ENCODE peak calls at places on chromosomes 13 and 19, in four cellular contexts. C is aorta, Q is pancreas, X is psoas muscle. B is an unnamed sample.

GRCh38 chr13:76713280-76713679 is 172.9 kb downstream of the KCTD12 start:
- DNase-seq in C (no peak), Q (no peak), X (no peak), B (no peak)

GRCh38 chr13:76735641-76736040 is 150.6 kb downstream of the KCTD12 start:
- DNase-seq in C (no peak), Q (no peak), X (no peak), B (no peak)

GRCh38 chr19:54674021-54674617 is 11.3 kb downstream of the LILRB4 start:
- DNase-seq in C (no peak), Q (no peak), X (no peak), B (peak)

GRCh38 chr13:20371825-20372224 is 139.7 kb upstream of the GJB6 start:
- DNase-seq in C (no peak), Q (no peak), X (no peak), B (no peak)

GRCh38 chr19:27652796-27653195 is 1560.2 kb downstream of the UQCRFS1 start:
- DNase-seq in C (no peak), Q (no peak), X (no peak), B (no peak)

GRCh38 chr13:20393273-20394235 is 132.1 kb downstream of the CRYL1 start:
- DNase-seq in C (no peak), Q (no peak), X (no peak), B (no peak)

GRCh38 chr19:6383188-6383587 is 7.5 kb upstream of the PSPN start:
- DNase-seq in C (no peak), Q (no peak), X (no peak), B (no peak)

GRCh38 chr13:62643799-62644484 is 1228.3 kb upstream of the PCDH20 start:
- DNase-seq in C (no peak), Q (no peak), X (no peak), B (no peak)

GRCh38 chr13:76917096-76917495 is 30.9 kb upstream of the KCTD12 start:
- DNase-seq in C (no peak), Q (no peak), X (no peak), B (peak)

GRCh38 chr13:23632741-23633140 is 62.5 kb downstream of the TNFRSF19 start:
- DNase-seq in C (no peak), Q (no peak), X (no peak), B (no peak)

GRCh38 chr13:19605161-19605955 is 28.1 kb upstream of the MPHOSPH8 start:
- DNase-seq in C (no peak), Q (no peak), X (no peak), B (no peak)

GRCh38 chr19:28956971-28957370 is 256.0 kb downstream of the UQCRFS1 start:
- DNase-seq in C (no peak), Q (no peak), X (no peak), B (no peak)
- H3K4me3 ChIP-seq in C (no peak), Q (no peak), X (no peak), B (no peak)

DNA sequence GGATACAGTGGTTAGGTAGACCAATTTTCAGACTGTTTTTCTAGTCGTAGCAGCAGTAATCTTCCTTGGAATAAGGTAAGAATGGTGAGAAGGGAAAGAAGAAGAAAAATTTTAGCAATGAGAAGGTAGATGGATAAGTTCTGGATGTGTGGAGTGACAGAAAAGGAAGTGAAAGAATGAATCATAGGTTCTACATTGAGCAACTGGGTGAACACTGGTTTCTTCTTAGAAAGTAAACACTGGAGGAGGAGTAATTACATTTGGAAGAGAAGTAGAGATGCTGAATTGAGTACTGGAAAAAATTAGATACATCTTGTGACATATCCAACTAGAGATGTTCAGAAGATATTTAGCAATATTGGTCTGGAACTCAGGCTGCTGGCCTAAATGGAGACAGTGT is 148.4 kb downstream of the GPC5 start:
- DNase-seq in C (no peak), Q (no peak), X (no peak), B (no peak)
- H3K4me3 ChIP-seq in C (no peak), Q (no peak), X (no peak), B (no peak)

DNA sequence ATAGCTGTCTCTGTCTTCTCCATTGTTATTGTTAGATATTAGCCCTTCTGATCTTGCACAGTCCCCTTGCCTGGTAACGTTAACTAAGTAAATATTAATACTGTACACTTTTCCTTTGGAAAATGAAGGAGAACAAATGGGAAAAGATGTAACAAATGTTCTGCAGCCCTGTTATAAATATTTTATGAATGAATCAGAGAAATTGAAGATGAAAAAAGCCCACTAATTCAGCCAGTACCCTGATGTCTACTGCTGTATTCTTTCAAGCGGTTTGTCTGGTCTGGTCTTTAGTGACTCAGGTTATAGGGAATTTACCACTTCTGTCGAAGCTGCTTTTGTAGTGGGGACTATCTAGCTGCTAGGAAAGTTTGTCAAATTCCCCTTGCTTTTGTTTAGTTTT is 121.0 kb downstream of the COG6 start:
- DNase-seq in C (no peak), Q (no peak), X (no peak), B (peak)
- H3K4me3 ChIP-seq in C (no peak), Q (no peak), X (no peak), B (no peak)

GRCh38 chr19:13869324-13869723 is 7.6 kb upstream of the NANOS3 start:
- DNase-seq in C (no peak), Q (no peak), X (no peak), B (no peak)

GRCh38 chr19:13875824-13876223 is 1.1 kb upstream of the NANOS3 start:
- DNase-seq in C (no peak), Q (no peak), X (no peak), B (no peak)

GRCh38 chr19:13873776-13874515 is 3.0 kb upstream of the NANOS3 start:
- DNase-seq in C (no peak), Q (no peak), X (no peak), B (no peak)

GRCh38 chr19:13872695-13873389 is 4.1 kb upstream of the NANOS3 start:
- DNase-seq in C (no peak), Q (peak), X (no peak), B (no peak)

DNA sequence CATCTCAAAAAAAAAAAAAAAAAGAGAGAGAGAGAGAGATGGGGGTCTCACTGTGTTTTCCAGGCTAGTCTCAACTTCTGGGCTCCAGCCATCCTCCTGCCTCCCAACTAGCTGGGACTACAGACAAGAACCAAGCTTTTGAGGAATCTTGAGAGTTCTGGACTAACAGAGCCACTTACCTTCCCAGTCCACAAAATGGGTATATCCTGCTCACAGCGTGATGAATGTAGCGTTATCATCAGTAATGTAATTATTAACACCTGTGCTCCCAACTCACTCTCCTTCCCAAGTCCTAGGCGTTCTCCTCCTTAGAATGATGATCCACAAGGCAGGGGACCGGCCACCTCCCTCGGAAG is 4.6 kb upstream of the NANOS3 start:
- DNase-seq in C (no peak), Q (no peak), X (no peak), B (no peak)
- H3K4me3 ChIP-seq in C (no peak), Q (peak), X (no peak), B (no peak)

GRCh38 chr19:1284979-1285736 is 515 bp upstream of the EFNA2 start:
- DNase-seq in C (no peak), Q (no peak), X (no peak), B (no peak)
- H3K4me3 ChIP-seq in C (no peak), Q (no peak), X (no peak), B (no peak)

DNA sequence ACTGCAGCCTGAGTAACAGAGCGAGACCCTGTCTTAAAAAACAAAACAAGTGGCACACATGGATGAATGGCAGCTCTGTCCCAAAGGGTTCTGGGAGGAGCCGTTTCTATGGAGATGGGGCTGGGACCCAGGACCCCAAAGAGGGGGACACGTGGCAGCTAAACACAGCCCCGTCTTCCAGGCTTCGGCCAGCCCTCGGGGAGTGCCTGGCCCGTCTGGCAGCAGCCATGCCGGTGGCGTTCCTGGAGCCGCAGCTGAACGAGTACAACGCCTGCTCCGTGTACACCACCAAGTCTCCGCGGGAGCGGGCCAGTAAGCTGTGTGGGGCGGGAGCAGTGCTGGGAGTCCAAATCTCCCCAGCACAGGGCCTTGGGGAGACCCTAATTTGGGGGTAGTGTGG is 82.4 kb downstream of the RYR1 start:
- DNase-seq in C (no peak), Q (no peak), X (no peak), B (no peak)
- H3K4me3 ChIP-seq in C (no peak), Q (no peak), X (no peak), B (no peak)

DNA sequence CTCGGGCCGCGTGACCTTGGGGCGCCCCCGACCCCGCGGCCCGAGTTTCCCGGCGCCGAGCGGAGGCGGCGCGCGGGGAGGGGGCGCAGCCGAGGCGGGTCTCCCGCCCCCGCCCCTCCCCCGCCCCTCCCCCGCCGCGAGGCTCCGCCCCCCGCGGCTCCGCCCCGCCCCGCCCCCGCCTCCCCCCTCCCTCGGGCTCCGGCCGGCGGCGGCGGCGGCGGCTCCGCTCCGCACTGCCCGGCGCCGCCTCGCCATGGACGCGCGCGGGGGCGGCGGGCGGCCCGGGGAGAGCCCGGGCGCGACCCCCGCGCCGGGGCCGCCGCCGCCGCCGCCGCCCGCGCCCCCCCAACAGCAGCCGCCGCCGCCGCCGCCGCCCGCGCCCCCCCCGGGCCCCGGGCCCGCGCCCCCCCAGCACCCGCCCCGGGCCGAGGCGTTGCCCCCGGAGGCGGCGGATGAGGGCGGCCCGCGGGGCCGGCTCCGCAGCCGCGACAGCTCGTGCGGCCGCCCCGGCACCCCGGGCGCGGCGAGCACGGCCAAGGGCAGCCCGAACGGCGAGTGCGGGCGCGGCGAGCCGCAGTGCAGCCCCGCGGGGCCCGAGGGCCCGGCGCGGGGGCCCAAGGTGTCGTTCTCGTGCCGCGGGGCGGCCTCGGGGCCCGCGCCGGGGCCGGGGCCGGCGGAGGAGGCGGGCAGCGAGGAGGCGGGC is at the start of gene HCN2:
- DNase-seq in C (no peak), Q (no peak), X (no peak), B (no peak)
- H3K4me3 ChIP-seq in C (no peak), Q (peak), X (peak), B (no peak)

DNA sequence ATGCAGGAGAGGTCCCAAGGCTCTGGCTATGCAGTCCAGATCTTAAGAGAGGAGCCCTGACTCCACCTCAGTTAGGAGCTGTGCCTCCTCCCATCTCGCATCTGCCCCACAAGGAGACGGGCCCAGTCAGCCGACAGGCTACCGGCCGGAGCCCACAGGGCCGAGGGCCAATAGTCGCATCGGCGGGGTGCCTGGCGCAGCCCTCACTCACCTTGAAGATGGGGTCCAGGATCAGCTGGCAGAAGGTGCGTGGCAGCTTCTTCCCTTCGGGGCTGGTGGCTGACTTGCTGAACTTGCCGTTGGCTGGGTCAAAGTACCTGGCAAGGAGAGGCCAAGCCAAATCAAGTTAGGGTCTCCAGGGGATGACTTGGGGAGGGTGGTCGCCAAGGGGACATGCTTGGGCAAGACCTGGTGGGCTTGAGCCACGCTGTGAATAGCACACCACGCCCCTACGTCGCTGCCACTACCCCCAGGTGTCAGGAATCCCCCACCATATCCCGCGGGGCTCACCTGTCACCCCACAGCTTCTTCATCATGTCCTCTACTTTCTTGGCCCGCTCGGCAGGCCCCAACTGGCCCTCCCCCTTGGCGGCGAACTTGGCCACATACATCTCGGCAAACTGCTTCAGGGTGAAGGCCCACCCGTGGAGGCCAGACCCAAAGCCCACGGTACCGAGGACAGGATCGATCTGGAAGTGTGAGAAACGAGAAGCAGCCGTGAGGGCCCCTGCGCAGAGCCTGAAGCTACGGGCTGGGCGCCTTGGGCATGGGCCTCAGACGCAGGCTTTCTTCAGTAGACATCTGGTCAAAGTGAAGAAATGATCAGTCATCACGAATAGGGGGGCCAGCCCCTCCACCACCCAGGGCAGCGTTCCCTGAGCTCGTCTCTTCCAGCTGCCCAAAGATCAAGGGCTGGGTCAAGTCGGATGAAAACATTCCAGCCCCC is 3.3 kb downstream of the EEF2 start:
- DNase-seq in C (no peak), Q (no peak), X (peak), B (no peak)
- H3K4me3 ChIP-seq in C (no peak), Q (no peak), X (peak), B (no peak)

B was measured in fibroblast of pulmonary artery.